ENCODE peak calls at places on chromosomes 4 and X, in five cellular contexts. S is stomach, O is adrenal gland, Y is testis, I is vagina. H is an unnamed sample. For H3K36me3 and H3K9me3, the result is how much of the 10 kb centered on the place peaks cover.

GRCh38 chrX:140190441-140191108 is 225.3 kb upstream of the CXorf66 start:
- DNase-seq in S (peak), O (peak), Y (no peak), I (no peak), H (no peak)

GRCh38 chrX:40260123-40260751 is 162.5 kb upstream of the BCOR start:
- DNase-seq in S (no peak), O (peak), Y (no peak), I (no peak), H (peak)

GRCh38 chrX:44244008-44244407 is 99.5 kb downstream of the EFHC2 start:
- DNase-seq in S (no peak), O (no peak), Y (no peak), I (no peak), H (no peak)

GRCh38 chrX:43745938-43746721 is 90.0 kb downstream of the MAOA start:
- DNase-seq in S (no peak), O (no peak), Y (no peak), I (no peak), H (no peak)

GRCh38 chr4:7416745-7417432 is 17.8 kb downstream of the PSAPL1 start:
- DNase-seq in S (peak), O (no peak), Y (peak), I (no peak), H (peak)

GRCh38 chrX:15749642-15750610 is 11.9 kb downstream of the CA5B start:
- DNase-seq in S (peak), O (peak), Y (peak), I (no peak), H (no peak)

GRCh38 chr4:189840356-189840755 is 100.3 kb upstream of the FRG1 start:
- DNase-seq in S (no peak), O (no peak), Y (no peak), I (no peak), H (no peak)

GRCh38 chr4:121791481-121791880 is 9.6 kb upstream of the EXOSC9 start:
- DNase-seq in S (no peak), O (no peak), Y (no peak), I (no peak), H (no peak)

GRCh38 chrX:148806145-148806868 is 305.9 kb downstream of the AFF2 start:
- DNase-seq in S (no peak), O (no peak), Y (no peak), I (no peak), H (no peak)

GRCh38 chr4:113951263-113951662 is 28.2 kb downstream of the ARSJ start:
- DNase-seq in S (no peak), O (no peak), Y (peak), I (no peak), H (no peak)

GRCh38 chrX:48890934-48891401 is 6.6 kb downstream of the TIMM17B start:
- DNase-seq in S (no peak), O (no peak), Y (no peak), I (no peak), H (no peak)

GRCh38 chr4:142402925-142403324 is 443.2 kb downstream of the INPP4B start:
- DNase-seq in S (no peak), O (peak), Y (no peak), I (no peak), H (no peak)

GRCh38 chr4:82900016-82900334 is 560 bp upstream of the THAP9 start:
- DNase-seq in S (no peak), O (no peak), Y (no peak), I (no peak), H (no peak)

GRCh38 chr4:86683983-86684382 is 89.9 kb downstream of the PTPN13 start:
- DNase-seq in S (no peak), O (no peak), Y (no peak), I (no peak), H (no peak)

GRCh38 chrX:130001893-130002292 is 19.5 kb downstream of the BCORL1 start:
- DNase-seq in S (no peak), O (no peak), Y (no peak), I (no peak), H (no peak)

GRCh38 chr4:119231517-119231916 is 19.0 kb downstream of the USP53 start:
- DNase-seq in S (no peak), O (no peak), Y (no peak), I (no peak), H (no peak)

GRCh38 chr4:110290511-110290910 is 92.1 kb upstream of the ELOVL6 start:
- DNase-seq in S (no peak), O (no peak), Y (no peak), I (no peak), H (no peak)

GRCh38 chr4:103091601-103092223 is 7.9 kb downstream of the BDH2 start:
- DNase-seq in S (no peak), O (no peak), Y (peak), I (no peak), H (no peak)

GRCh38 chrX:21295246-21295820 is 78.9 kb upstream of the CNKSR2 start:
- DNase-seq in S (no peak), O (no peak), Y (no peak), I (no peak), H (peak)

GRCh38 chr4:109009909-109010308 is 247.1 kb upstream of the ETNPPL start:
- DNase-seq in S (no peak), O (no peak), Y (no peak), I (no peak), H (no peak)

GRCh38 chr4:6660430-6660829 is 19.9 kb downstream of the MRFAP1 start:
- DNase-seq in S (no peak), O (no peak), Y (peak), I (no peak), H (peak)

GRCh38 chrX:52979568-52979967 is 21.2 kb upstream of the FAM156A start:
- DNase-seq in S (no peak), O (peak), Y (peak), I (no peak), H (no peak)

GRCh38 chr4:8585721-8586161 is 5.5 kb downstream of the GPR78 start:
- DNase-seq in S (no peak), O (no peak), Y (no peak), I (no peak), H (peak)

GRCh38 chrX:121103381-121103780 is 56.0 kb downstream of the GLUD2 start:
- DNase-seq in S (no peak), O (no peak), Y (no peak), I (no peak), H (no peak)

GRCh38 chr4:140151700-140152014 is 2.3 kb downstream of the MAML3 start:
- DNase-seq in S (peak), O (peak), Y (peak), I (peak), H (no peak)

GRCh38 chr4:924107-925096 is 7.7 kb downstream of the GAK start:
- DNase-seq in S (no peak), O (no peak), Y (no peak), I (no peak), H (peak)

GRCh38 chrX:125382148-125382628 is 62.5 kb downstream of the TEX13C start:
- DNase-seq in S (no peak), O (no peak), Y (no peak), I (no peak), H (no peak)

DNA sequence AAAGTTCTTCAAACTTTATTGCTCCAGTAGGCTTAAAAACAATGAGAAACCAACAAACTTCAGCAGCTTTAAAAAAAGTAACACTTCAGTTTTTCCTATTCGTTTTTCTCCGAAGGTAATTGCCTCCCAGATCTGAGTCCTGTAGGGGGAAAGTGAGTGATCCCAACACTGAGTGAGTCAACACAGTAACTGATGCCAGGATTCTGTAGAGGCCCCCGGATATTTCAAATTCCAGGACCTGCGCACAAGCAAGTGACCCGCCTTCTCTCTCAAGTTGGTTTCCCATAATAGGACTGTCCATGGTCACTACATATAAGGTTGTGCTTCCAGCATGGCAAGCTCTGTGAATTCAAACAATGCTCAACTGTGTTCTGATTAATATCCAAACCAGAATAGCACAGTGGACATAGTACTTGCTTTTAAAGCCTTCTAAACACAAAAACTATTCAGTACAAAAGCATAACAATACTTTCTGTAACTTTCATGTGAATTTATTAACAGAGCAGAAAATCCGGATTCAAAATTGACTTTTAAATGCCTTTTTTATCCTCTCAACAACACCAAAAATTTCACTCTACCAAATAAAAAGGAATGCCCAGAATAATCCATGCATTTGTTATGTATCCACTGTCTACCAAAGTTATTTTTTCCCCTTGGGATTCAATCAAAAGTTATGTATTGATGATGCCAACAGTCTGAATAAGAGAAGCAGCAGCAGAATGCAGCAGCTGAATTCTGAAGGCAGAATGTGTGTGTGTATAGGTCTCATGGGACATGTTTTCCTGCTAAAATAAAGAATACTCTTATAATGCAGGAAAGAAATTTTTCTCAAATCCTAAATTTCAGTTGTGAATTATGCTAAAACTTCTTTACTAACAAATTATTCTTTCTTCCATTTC is at the start of gene DMD:
- DNase-seq in S (no peak), O (peak), Y (peak), I (no peak), H (no peak)
- TF ChIP-seq POLR2A in S (no peak), O (no peak), Y (no peak), I (no peak), H (no peak)

GRCh38 chr4:84710520-84710919 is 127.6 kb downstream of the CDS1 start:
- DNase-seq in S (no peak), O (no peak), Y (no peak), I (no peak), H (no peak)
- H3K36me3 ChIP-seq in S (half or more), O (under half), Y (under half), I (half or more), H (under half)

GRCh38 chr4:11685481-11685880 is 256.8 kb upstream of the HS3ST1 start:
- DNase-seq in S (no peak), O (no peak), Y (no peak), I (no peak), H (no peak)
- H3K9me3 ChIP-seq in S (under half), O (under half), Y (under half), I (under half), H (under half)

DNA sequence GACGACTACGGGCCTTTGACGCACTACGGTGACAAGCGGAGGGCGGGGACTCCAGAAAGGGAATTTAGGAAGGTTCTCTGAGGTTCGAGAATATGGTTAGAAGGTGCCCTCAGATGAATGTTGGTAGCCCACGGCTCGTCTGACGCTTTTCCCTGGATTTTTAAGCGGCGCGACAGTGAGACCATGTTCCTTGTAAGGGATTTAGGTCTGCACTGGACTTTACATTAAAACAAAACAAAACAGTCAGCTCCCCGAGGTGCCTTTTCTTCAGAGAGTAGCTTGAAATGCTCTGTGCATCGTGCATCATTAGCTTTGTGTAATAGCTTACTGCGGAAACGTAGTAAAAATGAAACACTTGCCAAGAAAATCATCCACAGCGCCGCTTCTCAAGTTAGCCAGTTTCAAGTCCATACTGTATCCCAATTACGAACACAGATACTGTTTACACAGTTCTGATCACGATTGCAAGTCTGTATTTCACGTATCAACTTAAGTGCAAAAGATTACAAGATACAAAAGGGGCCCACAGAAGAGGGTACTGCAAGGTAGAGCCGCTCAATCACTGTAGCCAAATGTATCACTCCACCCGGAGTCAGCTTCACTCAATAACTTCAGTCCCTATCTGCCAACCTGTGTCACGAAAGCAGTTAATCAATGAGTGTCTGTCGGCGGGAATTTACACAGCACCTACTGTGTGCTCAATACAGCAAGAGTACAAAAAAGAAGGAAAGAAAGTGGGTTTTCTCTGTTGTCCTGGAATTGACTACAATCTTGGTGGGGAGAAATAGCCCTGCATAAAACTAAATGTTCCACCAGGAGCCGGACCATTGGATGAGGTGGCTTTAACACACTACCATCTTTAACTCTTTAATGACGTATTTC is 525 bp upstream of the NKRF start:
- DNase-seq in S (no peak), O (no peak), Y (peak), I (peak), H (no peak)
- TF ChIP-seq POLR2A in S (no peak), O (no peak), Y (no peak), I (no peak), H (no peak)

DNA sequence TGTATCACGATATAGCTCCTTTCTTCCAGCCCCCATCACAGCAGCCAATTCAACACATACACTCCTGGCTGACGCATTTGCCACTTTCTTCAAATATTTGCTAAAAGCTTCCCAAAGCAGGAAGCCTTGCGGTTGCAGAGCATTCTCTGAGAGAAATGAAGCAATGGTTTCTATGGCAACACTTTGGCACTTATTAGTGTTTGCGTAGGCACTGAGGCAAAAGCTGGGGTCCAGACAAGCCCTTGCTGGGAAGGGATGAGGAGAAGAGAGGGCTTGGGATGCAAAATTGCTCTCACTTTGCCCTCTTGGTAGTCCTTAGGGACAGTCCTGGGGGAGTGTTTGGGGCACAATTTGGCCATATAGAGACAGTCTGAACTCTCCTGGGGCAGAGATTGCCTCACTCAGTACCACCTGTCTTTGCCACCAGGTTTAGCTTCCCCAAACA is 55.0 kb upstream of the PAK3 start:
- DNase-seq in S (no peak), O (no peak), Y (no peak), I (no peak), H (no peak)
- H3K36me3 ChIP-seq in S (under half), O (under half), Y (under half), I (under half), H (under half)

H was measured in spleen.